ENCODE peak calls at places on chromosomes 3 and 15, in ten cellular contexts. M is sigmoid colon; G is NCI-H524; K is mucosa of gallbladder; Z is NCI-H526 treated with DMSO at 0.1 percent for 48 hours; D is transverse colon; F is activated naive CD8-positive, alpha-beta T cell treated with anti-CD3 and anti-CD28 coated beads, Interleukin-2, amount 10 ng/mL, durations not matched to agents 7 days and 5 days; C is endodermal cell; E is NCI-H774; T is C1 segment of cervical spinal cord. P is an unnamed sample.

GRCh38 chr3:53068176-53068575 is 22.3 kb upstream of the SFMBT1 start:
- DNase-seq in Z (no peak), E (no peak), C (peak), G (no peak), M (no peak), F (peak), K (no peak), T (no peak), D (no peak), P (no peak)

GRCh38 chr3:59017617-59017984 is 32.2 kb downstream of the CFAP20DC start:
- DNase-seq in E (no peak), D (no peak), F (no peak), G (no peak), T (no peak), K (peak), Z (no peak), M (no peak), C (no peak), P (no peak)

GRCh38 chr3:134527037-134527436 is 41.2 kb downstream of the CEP63 start:
- DNase-seq in F (no peak), M (no peak), D (no peak), C (peak), K (no peak), Z (no peak), G (no peak), E (no peak), T (no peak), P (no peak)

GRCh38 chr3:185342458-185343169 is 20.3 kb upstream of the MAP3K13 start:
- DNase-seq in F (no peak), Z (no peak), M (no peak), C (no peak), K (no peak), T (no peak), E (no peak), D (no peak), G (no peak), P (no peak)

GRCh38 chr3:127174715-127175140 is 18.2 kb upstream of the PRR23E start:
- DNase-seq in D (no peak), Z (no peak), T (no peak), E (no peak), M (no peak), G (no peak), C (no peak), K (no peak), F (no peak), P (no peak)

GRCh38 chr3:183185696-183186095 is 23.2 kb upstream of the LAMP3 start:
- DNase-seq in D (no peak), F (no peak), G (no peak), K (no peak), E (no peak), C (no peak), M (no peak), Z (no peak), T (no peak), P (no peak)

GRCh38 chr3:21839592-21839991 is 88.6 kb upstream of the ZNF385D start:
- DNase-seq in G (no peak), E (no peak), M (no peak), D (no peak), K (no peak), F (no peak), Z (no peak), T (no peak), C (no peak), P (no peak)

GRCh38 chr15:66611257-66612053 is 45.7 kb upstream of the LCTL start:
- DNase-seq in Z (no peak), D (no peak), M (no peak), E (no peak), F (no peak), G (no peak), T (peak), K (no peak), C (peak), P (peak)

GRCh38 chr15:98226578-98226977 is 266.1 kb downstream of the ARRDC4 start:
- DNase-seq in F (no peak), M (no peak), D (no peak), Z (no peak), C (no peak), K (no peak), G (no peak), E (no peak), T (no peak), P (no peak)

GRCh38 chr3:124269619-124270018 is 277.7 kb upstream of the ROPN1 start:
- DNase-seq in T (no peak), D (no peak), F (no peak), G (peak), C (no peak), M (no peak), E (no peak), K (no peak), Z (no peak), P (no peak)

GRCh38 chr3:127252446-127252845 is 35.4 kb downstream of the PRR20G start:
- DNase-seq in C (no peak), F (no peak), E (no peak), D (no peak), M (no peak), Z (no peak), T (no peak), K (no peak), G (peak), P (no peak)

P was measured in nucleus accumbens.